ENCODE peak calls at places on chromosome 7, in five cellular contexts. M, K, D, L and R are unnamed samples.

GRCh38 chr7:40471891-40472290 is 337.1 kb downstream of the SUGCT start:
- DNase-seq in M (no peak), K (no peak), D (no peak), L (no peak), R (no peak)

GRCh38 chr7:107150375-107151073 is 18.3 kb upstream of the HBP1 start:
- DNase-seq in M (peak), K (peak), D (peak), L (peak), R (peak)

GRCh38 chr7:20595971-20596370 is 19.5 kb upstream of the ABCB5 start:
- DNase-seq in M (no peak), K (no peak), D (peak), L (no peak), R (no peak)

GRCh38 chr7:124459101-124460052 is 306.2 kb downstream of the GPR37 start:
- DNase-seq in M (no peak), K (no peak), D (peak), L (no peak), R (peak)

GRCh38 chr7:29839302-29839701 is 33.0 kb downstream of the WIPF3 start:
- DNase-seq in M (no peak), K (no peak), D (peak), L (no peak), R (peak)

GRCh38 chr7:18610331-18610948 is 114.9 kb downstream of the HDAC9 start:
- DNase-seq in M (no peak), K (peak), D (peak), L (peak), R (peak)

GRCh38 chr7:68063171-68063570 is 1066.5 kb downstream of the TYW1 start:
- DNase-seq in M (no peak), K (peak), D (no peak), L (peak), R (no peak)

GRCh38 chr7:38321515-38321944 is 48.1 kb upstream of the TARP start:
- DNase-seq in M (no peak), K (no peak), D (peak), L (no peak), R (peak)

GRCh38 chr7:47852330-47853245 is 95.7 kb downstream of the PKD1L1 start:
- DNase-seq in M (no peak), K (peak), D (no peak), L (no peak), R (peak)

GRCh38 chr7:77985974-77986339 is 187.4 kb downstream of the PHTF2 start:
- DNase-seq in M (no peak), K (no peak), D (no peak), L (no peak), R (no peak)